ENCODE peak calls at places on chromosomes 5 and 9, in five cellular contexts. One of them, this sample, is unnamed.

GRCh38 chr9:134707031-134707680 is 65.6 kb downstream of the COL5A1 start:
- DNase-seq in GM23248: peak; percentile 64
- DNase-seq in fibroblast of lung: peak; percentile 76
- DNase-seq in astrocyte: peak; percentile 62
- DNase-seq in HCT116: no peak
- DNase-seq in this sample: no peak

GRCh38 chr5:130836729-130837660 is 328.1 kb downstream of the HINT1 start:
- DNase-seq in GM23248: no peak
- DNase-seq in fibroblast of lung: peak; percentile 0
- DNase-seq in astrocyte: no peak
- DNase-seq in HCT116: no peak
- DNase-seq in this sample: peak; percentile 43

GRCh38 chr5:56814361-56814962 is 887 bp upstream of the MAP3K1 start:
- DNase-seq in GM23248: peak; percentile 66
- DNase-seq in fibroblast of lung: no peak
- DNase-seq in astrocyte: no peak
- DNase-seq in HCT116: no peak
- DNase-seq in this sample: no peak

GRCh38 chr5:82275267-82275664 is 2.9 kb downstream of the RPS23 start:
- DNase-seq in GM23248: no peak
- DNase-seq in fibroblast of lung: no peak
- DNase-seq in astrocyte: no peak
- DNase-seq in HCT116: no peak
- DNase-seq in this sample: no peak

GRCh38 chr5:140561753-140562523 is 2.5 kb downstream of the APBB3 start:
- DNase-seq in GM23248: no peak
- DNase-seq in fibroblast of lung: no peak
- DNase-seq in astrocyte: no peak
- DNase-seq in HCT116: no peak
- DNase-seq in this sample: no peak

GRCh38 chr9:19306568-19306967 is 73.5 kb downstream of the RPS6 start:
- DNase-seq in GM23248: peak; percentile 2
- DNase-seq in fibroblast of lung: no peak
- DNase-seq in astrocyte: no peak
- DNase-seq in HCT116: no peak
- DNase-seq in this sample: no peak

GRCh38 chr9:109440797-109441287 is 57.3 kb downstream of the PTPN3 start:
- DNase-seq in GM23248: peak; percentile 95
- DNase-seq in fibroblast of lung: peak; percentile 84
- DNase-seq in astrocyte: peak; percentile 79
- DNase-seq in HCT116: peak; percentile 67
- DNase-seq in this sample: peak; percentile 77

GRCh38 chr9:88007291-88007650 is 32.9 kb upstream of the CDK20 start:
- DNase-seq in GM23248: no peak
- DNase-seq in fibroblast of lung: peak; percentile 42
- DNase-seq in astrocyte: peak; percentile 31
- DNase-seq in HCT116: no peak
- DNase-seq in this sample: no peak

GRCh38 chr9:82764270-82764669 is 298.7 kb downstream of the RASEF start:
- DNase-seq in GM23248: no peak
- DNase-seq in fibroblast of lung: no peak
- DNase-seq in astrocyte: no peak
- DNase-seq in HCT116: no peak
- DNase-seq in this sample: no peak

GRCh38 chr5:139663207-139663606 is 15.1 kb downstream of the CXXC5 start:
- DNase-seq in GM23248: no peak
- DNase-seq in fibroblast of lung: no peak
- DNase-seq in astrocyte: no peak
- DNase-seq in HCT116: no peak
- DNase-seq in this sample: no peak

GRCh38 chr9:131008909-131009618 is at the start of gene LAMC3:
- DNase-seq in GM23248: peak; percentile 60
- DNase-seq in fibroblast of lung: no peak
- DNase-seq in astrocyte: no peak
- DNase-seq in HCT116: no peak
- DNase-seq in this sample: no peak

GRCh38 chr9:5851445-5851844 is 18.5 kb upstream of the ERMP1 start:
- DNase-seq in GM23248: peak; percentile 77
- DNase-seq in fibroblast of lung: peak; percentile 54
- DNase-seq in astrocyte: peak; percentile 45
- DNase-seq in HCT116: no peak
- DNase-seq in this sample: peak; percentile 97

GRCh38 chr5:71747182-71747581 is 28.1 kb downstream of the CARTPT start:
- DNase-seq in GM23248: no peak
- DNase-seq in fibroblast of lung: no peak
- DNase-seq in astrocyte: no peak
- DNase-seq in HCT116: no peak
- DNase-seq in this sample: no peak

GRCh38 chr9:121034529-121034928 is 15.5 kb downstream of the C5 start:
- DNase-seq in GM23248: no peak
- DNase-seq in fibroblast of lung: no peak
- DNase-seq in astrocyte: no peak
- DNase-seq in HCT116: no peak
- DNase-seq in this sample: no peak

GRCh38 chr5:158789441-158789840 is 310.3 kb downstream of the EBF1 start:
- DNase-seq in GM23248: no peak
- DNase-seq in fibroblast of lung: no peak
- DNase-seq in astrocyte: no peak
- DNase-seq in HCT116: no peak
- DNase-seq in this sample: no peak

GRCh38 chr9:106405871-106406435 is 457.0 kb upstream of the ZNF462 start:
- DNase-seq in GM23248: no peak
- DNase-seq in fibroblast of lung: peak; percentile 66
- DNase-seq in astrocyte: peak; percentile 54
- DNase-seq in HCT116: no peak
- DNase-seq in this sample: no peak

GRCh38 chr9:68999393-69000105 is 14.4 kb downstream of the PRKACG start:
- DNase-seq in GM23248: peak; percentile 78
- DNase-seq in fibroblast of lung: peak; percentile 55
- DNase-seq in astrocyte: peak; percentile 45
- DNase-seq in HCT116: peak; percentile 61
- DNase-seq in this sample: peak; percentile 54

GRCh38 chr5:34524123-34524522 is 132.0 kb upstream of the RAI14 start:
- DNase-seq in GM23248: peak; percentile 85
- DNase-seq in fibroblast of lung: peak; percentile 76
- DNase-seq in astrocyte: peak; percentile 68
- DNase-seq in HCT116: no peak
- DNase-seq in this sample: peak; percentile 72

GRCh38 chr9:108467653-108468324 is 388.0 kb downstream of the ACTL7B start:
- DNase-seq in GM23248: peak; percentile 86
- DNase-seq in fibroblast of lung: peak; percentile 51
- DNase-seq in astrocyte: peak; percentile 50
- DNase-seq in HCT116: no peak
- DNase-seq in this sample: no peak

GRCh38 chr5:96942911-96943310 is 7.0 kb downstream of the LNPEP start:
- DNase-seq in GM23248: peak; percentile 77
- DNase-seq in fibroblast of lung: peak; percentile 63
- DNase-seq in astrocyte: peak; percentile 50
- DNase-seq in HCT116: no peak
- DNase-seq in this sample: peak; percentile 20

GRCh38 chr9:111854799-111855198 is 41.8 kb upstream of the UGCG start:
- DNase-seq in GM23248: peak; percentile 58
- DNase-seq in fibroblast of lung: no peak
- DNase-seq in astrocyte: no peak
- DNase-seq in HCT116: no peak
- DNase-seq in this sample: no peak

GRCh38 chr5:168651654-168652053 is 72.5 kb upstream of the PANK3 start:
- DNase-seq in GM23248: peak; percentile 84
- DNase-seq in fibroblast of lung: peak; percentile 85
- DNase-seq in astrocyte: peak; percentile 83
- DNase-seq in HCT116: no peak
- DNase-seq in this sample: peak; percentile 82

GRCh38 chr5:167524941-167525485 is 766.4 kb upstream of the WWC1 start:
- DNase-seq in GM23248: peak; percentile 2
- DNase-seq in fibroblast of lung: no peak
- DNase-seq in astrocyte: no peak
- DNase-seq in HCT116: no peak
- DNase-seq in this sample: peak; percentile 1

GRCh38 chr9:1458503-1458902 is 408.3 kb downstream of the DMRT2 start:
- DNase-seq in GM23248: peak; percentile 87
- DNase-seq in fibroblast of lung: peak; percentile 56
- DNase-seq in astrocyte: peak; percentile 38
- DNase-seq in HCT116: peak; percentile 7
- DNase-seq in this sample: peak; percentile 80

GRCh38 chr9:1604942-1605560 is 410.1 kb upstream of the SMARCA2 start:
- DNase-seq in GM23248: peak; percentile 52
- DNase-seq in fibroblast of lung: no peak
- DNase-seq in astrocyte: no peak
- DNase-seq in HCT116: no peak
- DNase-seq in this sample: peak; percentile 8

GRCh38 chr5:135317286-135317685 is 81.7 kb downstream of the MACROH2A1 start:
- DNase-seq in GM23248: no peak
- DNase-seq in fibroblast of lung: no peak
- DNase-seq in astrocyte: no peak
- DNase-seq in HCT116: no peak
- DNase-seq in this sample: no peak

GRCh38 chr9:93319301-93319991 is 132.0 kb upstream of the FAM120A start:
- DNase-seq in GM23248: no peak
- DNase-seq in fibroblast of lung: no peak
- DNase-seq in astrocyte: no peak
- DNase-seq in HCT116: no peak
- DNase-seq in this sample: no peak

GRCh38 chr9:76401580-76402354 is 7.5 kb upstream of the RFK start:
- DNase-seq in GM23248: peak; percentile 31
- DNase-seq in fibroblast of lung: no peak
- DNase-seq in astrocyte: no peak
- DNase-seq in HCT116: no peak
- DNase-seq in this sample: no peak

GRCh38 chr9:76401176-76401575 is 7.0 kb upstream of the RFK start:
- DNase-seq in GM23248: no peak
- DNase-seq in fibroblast of lung: no peak
- DNase-seq in astrocyte: no peak
- DNase-seq in HCT116: no peak
- DNase-seq in this sample: no peak

GRCh38 chr9:76400534-76401096 is 6.4 kb upstream of the RFK start:
- DNase-seq in GM23248: peak; percentile 23
- DNase-seq in fibroblast of lung: no peak
- DNase-seq in astrocyte: no peak
- DNase-seq in HCT116: no peak
- DNase-seq in this sample: peak; percentile 63

GRCh38 chr9:76404401-76404800 is 10.2 kb upstream of the RFK start:
- DNase-seq in GM23248: no peak
- DNase-seq in fibroblast of lung: no peak
- DNase-seq in astrocyte: no peak
- DNase-seq in HCT116: no peak
- DNase-seq in this sample: no peak

DNA sequence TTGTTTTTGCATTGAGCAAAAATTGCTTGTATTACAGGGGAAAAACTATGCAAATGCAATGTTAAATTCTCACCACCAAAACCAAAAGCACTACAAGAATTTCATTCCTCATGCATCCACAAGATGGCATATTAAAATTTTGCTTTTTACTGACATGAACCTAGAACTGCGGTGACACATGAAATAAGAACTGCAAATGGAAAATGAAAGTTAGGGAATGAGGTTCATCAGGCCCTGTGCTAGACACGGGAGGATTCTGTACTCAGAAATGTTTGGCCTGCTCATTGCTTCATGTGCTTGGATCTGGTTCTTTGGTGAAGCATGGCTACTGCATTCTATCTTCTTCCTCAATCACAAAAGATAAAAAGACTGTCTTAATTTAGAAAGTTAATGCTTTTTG is 9.1 kb upstream of the RFK start:
- DNase-seq in GM23248: peak; percentile 90
- DNase-seq in fibroblast of lung: peak; percentile 83
- DNase-seq in astrocyte: peak; percentile 77
- DNase-seq in HCT116: peak; percentile 42
- DNase-seq in this sample: peak; percentile 69
- H3K4me3 ChIP-seq in GM23248: peak overlapping the region; percentile 45
- H3K4me3 ChIP-seq in fibroblast of lung: no peak overlapping the region
- H3K4me3 ChIP-seq in astrocyte: no peak overlapping the region
- H3K4me3 ChIP-seq in HCT116: peak overlapping the region; percentile 15
- H3K4me3 ChIP-seq in this sample: no peak overlapping the region

DNA sequence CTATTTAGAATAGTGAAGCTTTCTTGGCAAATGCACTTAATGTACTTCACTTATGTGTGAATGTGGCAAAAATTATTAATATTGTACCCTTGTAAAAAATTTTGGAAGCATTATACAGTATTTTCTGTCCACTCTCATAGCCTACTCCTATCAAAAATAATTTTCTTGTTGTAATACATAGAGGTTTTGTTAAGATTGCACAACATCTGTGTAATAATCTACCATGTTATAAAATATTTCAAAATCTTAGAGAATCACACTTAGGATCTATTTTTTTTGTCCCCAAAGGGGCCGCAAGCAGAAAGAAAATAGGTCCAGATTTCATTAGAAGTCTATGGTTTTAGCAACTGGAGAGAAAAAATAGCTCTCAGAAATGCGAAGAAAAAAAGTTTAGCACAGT is 945.9 kb downstream of the CDH18 start:
- DNase-seq in GM23248: no peak
- DNase-seq in fibroblast of lung: no peak
- DNase-seq in astrocyte: no peak
- DNase-seq in HCT116: no peak
- DNase-seq in this sample: no peak
- H3K79me2 ChIP-seq in GM23248: no peaks in the 10 kb centered on the region
- H3K79me2 ChIP-seq in fibroblast of lung: no peaks in the 10 kb centered on the region
- H3K79me2 ChIP-seq in astrocyte: no peaks in the 10 kb centered on the region
- H3K79me2 ChIP-seq in HCT116: no peaks in the 10 kb centered on the region
- H3K79me2 ChIP-seq in this sample: no peaks in the 10 kb centered on the region

GRCh38 chr5:177523711-177524538 is 7.2 kb upstream of the DDX41 start:
- DNase-seq in GM23248: no peak
- DNase-seq in fibroblast of lung: no peak
- DNase-seq in astrocyte: no peak
- DNase-seq in HCT116: no peak
- DNase-seq in this sample: no peak
- H3K27ac ChIP-seq in GM23248: no peak overlapping the region
- H3K27ac ChIP-seq in fibroblast of lung: no peak overlapping the region
- H3K27ac ChIP-seq in astrocyte: no peak overlapping the region
- H3K27ac ChIP-seq in HCT116: no peak overlapping the region
- H3K27ac ChIP-seq in this sample: no peak overlapping the region

GRCh38 chr5:58825899-58826298 is 243.0 kb downstream of the RAB3C start:
- DNase-seq in GM23248: no peak
- DNase-seq in fibroblast of lung: no peak
- DNase-seq in astrocyte: no peak
- DNase-seq in HCT116: no peak
- DNase-seq in this sample: no peak
- H3K4me3 ChIP-seq in GM23248: no peak overlapping the region
- H3K4me3 ChIP-seq in fibroblast of lung: no peak overlapping the region
- H3K4me3 ChIP-seq in astrocyte: no peak overlapping the region
- H3K4me3 ChIP-seq in HCT116: no peak overlapping the region
- H3K4me3 ChIP-seq in this sample: no peak overlapping the region

DNA sequence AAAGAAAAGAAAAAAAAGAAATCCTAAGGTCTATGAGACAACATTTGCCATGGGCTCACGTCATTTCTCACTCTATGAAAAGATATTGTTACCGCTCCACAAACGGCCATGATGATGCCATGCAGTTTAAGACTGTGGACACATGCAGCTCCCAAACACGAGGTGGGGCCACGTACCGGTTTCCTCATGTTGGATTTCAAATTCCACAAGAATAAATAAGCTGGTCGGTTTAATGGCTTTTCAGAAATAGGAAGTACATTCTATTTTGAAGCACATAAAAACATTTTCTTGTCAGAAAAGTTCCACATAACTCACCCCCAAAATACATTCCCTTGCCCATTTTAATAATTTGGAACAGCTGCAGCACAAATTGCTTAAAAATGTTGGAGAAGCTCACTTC is 130.6 kb downstream of the MYO10 start:
- DNase-seq in GM23248: peak; percentile 89
- DNase-seq in fibroblast of lung: no peak
- DNase-seq in astrocyte: no peak
- DNase-seq in HCT116: no peak
- DNase-seq in this sample: no peak
- H3K79me2 ChIP-seq in GM23248: peaks cover 95% of the 10 kb centered on the region
- H3K79me2 ChIP-seq in fibroblast of lung: peaks cover 64% of the 10 kb centered on the region
- H3K79me2 ChIP-seq in astrocyte: peaks cover 97% of the 10 kb centered on the region
- H3K79me2 ChIP-seq in HCT116: peaks cover 37% of the 10 kb centered on the region
- H3K79me2 ChIP-seq in this sample: peaks cover 92% of the 10 kb centered on the region